ENCODE peak calls at places on chromosomes 4 and X, in seven cellular contexts. D is activated CD4-positive, CD25-positive, alpha-beta regulatory T cell treated with anti-CD3 and anti-CD28 coated beads, Interleukin-2, amount 50 U/mL, for 72 hours; P is posterior vena cava; U is right cardiac atrium; B is foreskin keratinocyte; N is H1; Y is smooth muscle cell of the brain vasculature. A is an unnamed sample.
A peak's percentile ranks its signal among the peaks of the same experiment; 100 is the strongest.

GRCh38 chrX:1072637-1073377 is 139.6 kb downstream of the CRLF2 start:
- DNase-seq in D (no peak), P (peak; percentile 58), U (no peak), B (no peak), N (peak; percentile 87), Y (no peak), A (no peak)

GRCh38 chr4:3266076-3266475 is 17.1 kb downstream of the MSANTD1 start:
- DNase-seq in D (no peak), P (peak; percentile 77), U (no peak), B (no peak), N (peak; percentile 36), Y (no peak), A (no peak)

GRCh38 chr4:23902203-23902602 is 12.4 kb upstream of the PPARGC1A start:
- DNase-seq in D (no peak), P (no peak), U (no peak), B (no peak), N (no peak), Y (no peak), A (no peak)

GRCh38 chrX:16786791-16787735 is 797 bp downstream of the TXLNG start:
- DNase-seq in D (peak; percentile 57), P (peak; percentile 82), U (peak; percentile 33), B (no peak), N (peak; percentile 46), Y (no peak), A (no peak)

GRCh38 chrX:22952011-22952410 is 47.7 kb upstream of the DDX53 start:
- DNase-seq in D (no peak), P (no peak), U (no peak), B (no peak), N (no peak), Y (peak; percentile 7), A (no peak)

GRCh38 chr4:141645611-141646340 is 9.4 kb downstream of the IL15 start:
- DNase-seq in D (no peak), P (no peak), U (no peak), B (peak; percentile 40), N (no peak), Y (no peak), A (no peak)

GRCh38 chr4:149522031-149522430 is 293.6 kb downstream of the IQCM start:
- DNase-seq in D (no peak), P (no peak), U (no peak), B (no peak), N (no peak), Y (no peak), A (no peak)

GRCh38 chr4:39085891-39086290 is 23.9 kb downstream of the KLHL5 start:
- DNase-seq in D (no peak), P (no peak), U (no peak), B (no peak), N (no peak), Y (no peak), A (no peak)

A was measured in type B pancreatic cell.